ENCODE peak calls at places on chromosomes 4 and X, in nine cellular contexts. One of them, this sample, is unnamed. For H3K4me1, the result is how much of the 10 kb centered on the place peaks cover.

GRCh38 chrX:32126997-32127396 is 1055.2 kb upstream of the FTHL17 start:
- DNase-seq in mesenchymal stem cell: no peak
- DNase-seq in K562: no peak
- DNase-seq in H9: no peak
- DNase-seq in fibroblast of lung: no peak
- DNase-seq in keratinocyte: no peak
- DNase-seq in neural progenitor cell: no peak
- DNase-seq in neuronal stem cell: no peak
- DNase-seq in HepG2: no peak
- DNase-seq in this sample: no peak

GRCh38 chr4:15349426-15349825 is 78.4 kb upstream of the C1QTNF7 start:
- DNase-seq in mesenchymal stem cell: no peak
- DNase-seq in K562: no peak
- DNase-seq in H9: no peak
- DNase-seq in fibroblast of lung: no peak
- DNase-seq in keratinocyte: no peak
- DNase-seq in neural progenitor cell: no peak
- DNase-seq in neuronal stem cell: no peak
- DNase-seq in HepG2: no peak
- DNase-seq in this sample: no peak

GRCh38 chrX:153924149-153924861 is 1.8 kb downstream of the ARHGAP4 start:
- DNase-seq in mesenchymal stem cell: peak
- DNase-seq in K562: peak
- DNase-seq in H9: no peak
- DNase-seq in fibroblast of lung: peak
- DNase-seq in keratinocyte: no peak
- DNase-seq in neural progenitor cell: peak
- DNase-seq in neuronal stem cell: no peak
- DNase-seq in HepG2: peak
- DNase-seq in this sample: peak

GRCh38 chr4:118824141-118824540 is 11.8 kb downstream of the SEC24D start:
- DNase-seq in mesenchymal stem cell: no peak
- DNase-seq in K562: no peak
- DNase-seq in H9: no peak
- DNase-seq in fibroblast of lung: no peak
- DNase-seq in keratinocyte: no peak
- DNase-seq in neural progenitor cell: no peak
- DNase-seq in neuronal stem cell: no peak
- DNase-seq in HepG2: no peak
- DNase-seq in this sample: no peak

GRCh38 chr4:73867783-73868182 is 1.4 kb upstream of the CXCL1 start:
- DNase-seq in mesenchymal stem cell: peak
- DNase-seq in K562: peak
- DNase-seq in H9: peak
- DNase-seq in fibroblast of lung: no peak
- DNase-seq in keratinocyte: peak
- DNase-seq in neural progenitor cell: no peak
- DNase-seq in neuronal stem cell: no peak
- DNase-seq in HepG2: no peak
- DNase-seq in this sample: no peak

GRCh38 chrX:78619829-78620228 is 39.3 kb downstream of the RTL3 start:
- DNase-seq in mesenchymal stem cell: no peak
- DNase-seq in K562: no peak
- DNase-seq in H9: no peak
- DNase-seq in fibroblast of lung: peak
- DNase-seq in keratinocyte: no peak
- DNase-seq in neural progenitor cell: no peak
- DNase-seq in neuronal stem cell: no peak
- DNase-seq in HepG2: no peak
- DNase-seq in this sample: peak

GRCh38 chrX:43676960-43677582 is 21.0 kb downstream of the MAOA start:
- DNase-seq in mesenchymal stem cell: peak
- DNase-seq in K562: no peak
- DNase-seq in H9: no peak
- DNase-seq in fibroblast of lung: peak
- DNase-seq in keratinocyte: no peak
- DNase-seq in neural progenitor cell: peak
- DNase-seq in neuronal stem cell: peak
- DNase-seq in HepG2: peak
- DNase-seq in this sample: no peak

GRCh38 chr4:113635739-113636437 is 125.7 kb downstream of the CAMK2D start:
- DNase-seq in mesenchymal stem cell: no peak
- DNase-seq in K562: no peak
- DNase-seq in H9: no peak
- DNase-seq in fibroblast of lung: peak
- DNase-seq in keratinocyte: no peak
- DNase-seq in neural progenitor cell: no peak
- DNase-seq in neuronal stem cell: no peak
- DNase-seq in HepG2: no peak
- DNase-seq in this sample: no peak

GRCh38 chrX:49919617-49920016 is 2.8 kb upstream of the CLCN5 start:
- DNase-seq in mesenchymal stem cell: peak
- DNase-seq in K562: peak
- DNase-seq in H9: peak
- DNase-seq in fibroblast of lung: peak
- DNase-seq in keratinocyte: no peak
- DNase-seq in neural progenitor cell: peak
- DNase-seq in neuronal stem cell: peak
- DNase-seq in HepG2: peak
- DNase-seq in this sample: peak

GRCh38 chr4:48333587-48333986 is 7.7 kb upstream of the SLAIN2 start:
- DNase-seq in mesenchymal stem cell: no peak
- DNase-seq in K562: no peak
- DNase-seq in H9: no peak
- DNase-seq in fibroblast of lung: no peak
- DNase-seq in keratinocyte: no peak
- DNase-seq in neural progenitor cell: no peak
- DNase-seq in neuronal stem cell: no peak
- DNase-seq in HepG2: no peak
- DNase-seq in this sample: peak
- H3K27ac ChIP-seq in mesenchymal stem cell: no peak
- H3K27ac ChIP-seq in K562: no peak
- H3K27ac ChIP-seq in H9: no peak
- H3K27ac ChIP-seq in fibroblast of lung: no peak
- H3K27ac ChIP-seq in keratinocyte: no peak
- H3K27ac ChIP-seq in neural progenitor cell: no peak
- H3K27ac ChIP-seq in neuronal stem cell: no peak
- H3K27ac ChIP-seq in HepG2: no peak
- H3K27ac ChIP-seq in this sample: no peak

GRCh38 chr4:76209876-76210275 is 3.7 kb downstream of the SCARB2 start:
- DNase-seq in mesenchymal stem cell: no peak
- DNase-seq in K562: no peak
- DNase-seq in H9: no peak
- DNase-seq in fibroblast of lung: no peak
- DNase-seq in keratinocyte: no peak
- DNase-seq in neural progenitor cell: no peak
- DNase-seq in neuronal stem cell: no peak
- DNase-seq in HepG2: no peak
- DNase-seq in this sample: no peak
- H3K4me1 ChIP-seq in mesenchymal stem cell: under half
- H3K4me1 ChIP-seq in K562: under half
- H3K4me1 ChIP-seq in H9: under half
- H3K4me1 ChIP-seq in fibroblast of lung: under half
- H3K4me1 ChIP-seq in keratinocyte: under half
- H3K4me1 ChIP-seq in neural progenitor cell: under half
- H3K4me1 ChIP-seq in neuronal stem cell: under half
- H3K4me1 ChIP-seq in HepG2: half or more
- H3K4me1 ChIP-seq in this sample: half or more

DNA sequence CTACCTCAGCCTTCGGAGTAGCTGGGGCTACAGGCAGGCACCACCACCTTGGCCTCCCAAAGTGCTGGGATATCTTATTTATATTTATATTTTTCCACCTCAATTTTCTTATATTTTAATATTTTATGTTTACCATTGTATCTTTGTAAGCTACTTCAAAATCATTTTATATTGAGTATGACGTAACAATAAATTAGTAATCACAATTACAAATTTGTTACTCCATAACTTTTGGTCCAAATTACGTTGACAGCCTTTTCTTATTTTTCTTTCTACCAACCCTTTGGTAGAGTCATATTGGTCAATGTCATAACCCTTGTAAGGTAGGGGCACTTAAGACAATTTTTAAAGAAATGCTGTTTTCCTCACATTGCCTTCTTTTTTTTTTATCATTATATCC is 104.0 kb upstream of the H2AZ1 start:
- DNase-seq in mesenchymal stem cell: no peak
- DNase-seq in K562: no peak
- DNase-seq in H9: no peak
- DNase-seq in fibroblast of lung: no peak
- DNase-seq in keratinocyte: no peak
- DNase-seq in neural progenitor cell: no peak
- DNase-seq in neuronal stem cell: no peak
- DNase-seq in HepG2: no peak
- DNase-seq in this sample: no peak
- H2AFZ ChIP-seq in mesenchymal stem cell: no peak
- H2AFZ ChIP-seq in K562: no peak
- H2AFZ ChIP-seq in H9: no peak
- H2AFZ ChIP-seq in fibroblast of lung: no peak
- H2AFZ ChIP-seq in keratinocyte: no peak
- H2AFZ ChIP-seq in neural progenitor cell: no peak
- H2AFZ ChIP-seq in neuronal stem cell: no peak
- H2AFZ ChIP-seq in HepG2: no peak
- H2AFZ ChIP-seq in this sample: no peak

DNA sequence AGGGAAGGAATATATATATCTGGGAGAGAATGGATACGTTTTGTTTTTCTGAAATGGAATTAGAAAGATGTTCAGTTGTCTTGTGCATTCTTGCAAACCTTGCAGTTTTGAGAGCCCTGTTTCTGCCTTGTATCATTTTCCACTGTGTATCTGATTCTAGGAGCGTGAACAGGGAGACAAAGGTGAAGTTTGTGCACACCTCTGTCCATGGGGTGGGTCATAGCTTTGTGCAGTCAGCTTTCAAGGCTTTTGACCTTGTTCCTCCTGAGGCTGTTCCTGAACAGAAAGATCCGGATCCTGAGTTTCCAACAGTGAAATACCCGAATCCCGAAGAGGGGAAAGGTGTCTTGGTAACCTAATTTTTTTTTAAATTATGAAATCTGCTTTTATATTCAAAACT is 17.7 kb downstream of the PGM2 start:
- DNase-seq in mesenchymal stem cell: no peak
- DNase-seq in K562: no peak
- DNase-seq in H9: no peak
- DNase-seq in fibroblast of lung: no peak
- DNase-seq in keratinocyte: no peak
- DNase-seq in neural progenitor cell: no peak
- DNase-seq in neuronal stem cell: no peak
- DNase-seq in HepG2: no peak
- DNase-seq in this sample: no peak
- H3K27ac ChIP-seq in mesenchymal stem cell: no peak
- H3K27ac ChIP-seq in K562: no peak
- H3K27ac ChIP-seq in H9: no peak
- H3K27ac ChIP-seq in fibroblast of lung: no peak
- H3K27ac ChIP-seq in keratinocyte: no peak
- H3K27ac ChIP-seq in neural progenitor cell: no peak
- H3K27ac ChIP-seq in neuronal stem cell: no peak
- H3K27ac ChIP-seq in HepG2: no peak
- H3K27ac ChIP-seq in this sample: no peak

DNA sequence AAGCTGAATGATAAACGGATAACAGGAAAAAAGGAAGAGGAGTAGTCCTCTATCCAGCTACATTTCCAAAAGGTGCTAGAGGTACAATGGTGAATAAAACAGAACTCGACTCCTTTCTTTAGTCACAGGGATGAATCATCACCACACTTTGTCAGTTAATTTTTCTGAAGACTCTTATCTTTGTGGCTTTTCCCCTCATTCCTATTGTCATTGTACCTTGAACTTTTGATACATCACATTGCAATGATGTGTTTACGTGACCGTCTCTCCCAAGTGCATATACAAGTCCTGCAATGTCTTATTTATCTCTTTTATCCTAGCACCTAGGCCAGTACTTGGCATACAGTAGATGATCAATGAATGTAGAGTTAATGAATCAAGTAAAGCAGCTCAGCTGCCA is 134.7 kb downstream of the LHFPL1 start:
- DNase-seq in mesenchymal stem cell: no peak
- DNase-seq in K562: no peak
- DNase-seq in H9: no peak
- DNase-seq in fibroblast of lung: no peak
- DNase-seq in keratinocyte: no peak
- DNase-seq in neural progenitor cell: no peak
- DNase-seq in neuronal stem cell: no peak
- DNase-seq in HepG2: no peak
- DNase-seq in this sample: no peak
- H3K4me1 ChIP-seq in mesenchymal stem cell: under half
- H3K4me1 ChIP-seq in K562: under half
- H3K4me1 ChIP-seq in H9: under half
- H3K4me1 ChIP-seq in fibroblast of lung: under half
- H3K4me1 ChIP-seq in keratinocyte: under half
- H3K4me1 ChIP-seq in neural progenitor cell: under half
- H3K4me1 ChIP-seq in neuronal stem cell: under half
- H3K4me1 ChIP-seq in HepG2: under half
- H3K4me1 ChIP-seq in this sample: under half

This sample was measured in GM23248.